ENCODE peak calls at places on chromosomes 11 and 22, in four cellular contexts. K is prostate gland, P is Panc1, F is HCT116. C is an unnamed sample.

GRCh38 chr11:1953489-1954284 is 6.6 kb downstream of the MRPL23 start:
- DNase-seq in K (peak), P (no peak), F (no peak), C (no peak)

GRCh38 chr22:19824197-19825015 is 30.3 kb downstream of the GNB1L start:
- DNase-seq in K (no peak), P (no peak), F (no peak), C (no peak)

GRCh38 chr22:35348703-35349102 is 32.2 kb upstream of the HMOX1 start:
- DNase-seq in K (no peak), P (no peak), F (no peak), C (no peak)

GRCh38 chr11:76172583-76172982 is 33.7 kb downstream of the WNT11 start:
- DNase-seq in K (no peak), P (no peak), F (no peak), C (no peak)

GRCh38 chr11:86388198-86388597 is 13.5 kb downstream of the CCDC81 start:
- DNase-seq in K (no peak), P (no peak), F (no peak), C (no peak)

GRCh38 chr22:30841264-30841663 is 127.3 kb downstream of the MORC2 start:
- DNase-seq in K (no peak), P (no peak), F (no peak), C (peak)

GRCh38 chr11:70942593-70942992 is 309.8 kb downstream of the SHANK2 start:
- DNase-seq in K (no peak), P (no peak), F (peak), C (no peak)

GRCh38 chr11:9002920-9003572 is 755 bp downstream of the NRIP3 start:
- DNase-seq in K (no peak), P (no peak), F (no peak), C (no peak)

GRCh38 chr11:3970101-3970500 is 114.6 kb downstream of the STIM1 start:
- DNase-seq in K (no peak), P (no peak), F (no peak), C (no peak)

GRCh38 chr11:69280451-69280850 is 13.5 kb upstream of the MYEOV start:
- DNase-seq in K (no peak), P (no peak), F (no peak), C (no peak)

GRCh38 chr11:12201016-12201985 is 90.9 kb downstream of the MICAL2 start:
- DNase-seq in K (no peak), P (no peak), F (no peak), C (no peak)

GRCh38 chr11:64998141-64998540 is 1.4 kb upstream of the BATF2 start:
- DNase-seq in K (no peak), P (no peak), F (no peak), C (no peak)

GRCh38 chr22:28424427-28425080 is 255.1 kb downstream of the TTC28 start:
- DNase-seq in K (no peak), P (peak), F (no peak), C (no peak)

GRCh38 chr22:41204066-41204465 is 1.0 kb upstream of the L3MBTL2 start:
- DNase-seq in K (no peak), P (no peak), F (no peak), C (no peak)

GRCh38 chr22:41201146-41201545 is 4.0 kb upstream of the L3MBTL2 start:
- DNase-seq in K (peak), P (no peak), F (no peak), C (no peak)

GRCh38 chr22:41203118-41203517 is 2.0 kb upstream of the L3MBTL2 start:
- DNase-seq in K (no peak), P (no peak), F (no peak), C (no peak)

GRCh38 chr22:41206719-41207118 is 1.6 kb downstream of the L3MBTL2 start:
- DNase-seq in K (no peak), P (no peak), F (no peak), C (no peak)

DNA sequence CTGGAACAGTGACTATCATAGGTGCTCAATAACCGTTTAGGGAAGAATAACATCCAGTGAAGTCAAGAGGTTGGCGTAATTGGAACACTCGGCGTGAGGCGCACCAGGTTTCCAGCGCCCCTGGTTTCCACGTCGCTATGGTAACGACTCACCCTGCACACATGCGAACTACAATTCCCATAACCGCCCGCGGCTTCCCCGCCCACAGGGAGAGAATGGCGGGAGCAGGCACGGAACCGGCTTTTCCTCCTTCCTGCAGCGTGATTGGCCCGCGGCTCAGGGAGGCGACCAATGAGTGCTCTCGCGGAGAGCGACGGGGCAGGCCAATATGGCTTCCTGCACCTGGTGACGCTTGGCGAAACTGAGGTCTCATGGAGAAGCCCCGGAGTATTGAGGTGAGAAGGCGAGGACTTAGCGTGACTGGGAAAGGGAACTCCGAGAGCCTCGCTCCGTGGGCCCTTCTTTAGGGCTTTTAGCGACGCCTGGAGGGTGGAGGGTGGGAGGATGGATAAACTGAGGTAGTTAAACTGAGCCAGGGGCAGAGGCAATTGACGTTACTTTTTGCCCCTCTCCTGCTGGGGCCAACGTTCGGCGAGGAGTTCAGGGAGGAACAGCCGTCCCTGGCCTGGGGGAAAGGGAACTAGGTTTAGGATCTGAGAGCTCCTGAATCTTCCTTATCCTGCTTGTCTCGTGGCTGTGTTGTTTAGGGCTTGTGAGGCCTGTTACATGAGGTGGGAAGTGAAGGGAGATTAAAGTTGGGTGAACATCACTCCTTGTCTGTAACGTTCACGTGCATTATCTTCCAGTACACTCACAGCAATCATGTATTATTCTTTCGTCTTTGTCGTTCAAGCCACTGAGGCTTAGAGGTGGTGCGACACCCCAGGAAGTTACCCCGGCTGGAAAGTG is at the start of gene L3MBTL2:
- DNase-seq in K (peak), P (peak), F (peak), C (peak)
- H3K27ac ChIP-seq in K (peak), P (peak), F (peak), C (peak)

GRCh38 chr11:96242971-96243647 is 99.9 kb downstream of the MAML2 start:
- DNase-seq in K (peak), P (peak), F (peak), C (peak)

GRCh38 chr11:96241351-96241841 is 101.6 kb downstream of the MAML2 start:
- DNase-seq in K (no peak), P (no peak), F (no peak), C (no peak)

GRCh38 chr11:96242191-96242845 is 100.7 kb downstream of the MAML2 start:
- DNase-seq in K (no peak), P (no peak), F (no peak), C (peak)

DNA sequence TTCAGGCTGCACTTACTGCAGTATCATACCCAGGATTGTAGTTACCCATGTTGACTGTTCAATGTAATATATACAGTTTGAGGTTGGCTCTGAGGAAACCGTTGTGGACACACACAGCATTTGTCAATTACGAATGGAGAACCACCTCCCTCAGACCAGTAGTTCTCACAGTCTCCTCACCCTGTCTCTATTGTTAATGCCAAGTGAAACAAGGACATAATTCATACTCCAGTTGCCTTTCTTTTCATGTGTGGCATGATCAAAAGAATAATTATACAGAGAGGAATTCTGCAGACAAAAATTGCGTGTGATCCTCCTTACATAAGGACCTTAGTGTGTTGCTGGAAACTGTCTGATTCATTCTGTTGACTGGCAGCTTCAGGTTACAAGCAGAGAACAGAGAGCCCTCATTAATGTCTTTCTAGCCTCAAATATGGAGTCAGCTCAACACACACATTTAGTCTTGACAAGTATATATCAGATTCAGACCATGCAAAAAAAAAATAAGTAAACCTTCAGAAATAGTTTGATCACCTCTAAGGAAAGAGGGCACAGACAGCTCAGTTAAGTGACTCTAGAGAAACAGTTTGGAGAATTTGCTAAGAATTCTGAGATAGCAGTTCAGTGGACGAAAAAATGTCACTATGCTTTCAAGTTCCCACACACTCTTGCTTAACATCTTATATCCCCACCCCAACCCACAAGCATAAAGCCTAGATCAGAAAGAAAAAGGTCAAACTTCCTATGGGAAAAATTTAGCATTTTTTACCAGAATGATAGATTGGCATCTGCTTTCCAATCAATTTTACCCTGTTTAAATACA is 96.1 kb downstream of the MAML2 start:
- DNase-seq in K (no peak), P (no peak), F (peak), C (no peak)
- TF ChIP-seq POLR2AphosphoS5 in K (peak), P (no peak), F (peak), C (no peak)

GRCh38 chr22:22712666-22713365 is 68.4 kb downstream of the GGTLC2 start:
- DNase-seq in K (no peak), P (no peak), F (no peak), C (no peak)

GRCh38 chr22:22709719-22710445 is 65.5 kb downstream of the GGTLC2 start:
- DNase-seq in K (no peak), P (no peak), F (no peak), C (no peak)

GRCh38 chr22:22712092-22712658 is 67.8 kb downstream of the GGTLC2 start:
- DNase-seq in K (no peak), P (no peak), F (no peak), C (no peak)

GRCh38 chr22:22710719-22711531 is 66.5 kb downstream of the GGTLC2 start:
- DNase-seq in K (peak), P (peak), F (no peak), C (no peak)

GRCh38 chr22:22711532-22711913 is 67.1 kb downstream of the GGTLC2 start:
- DNase-seq in K (no peak), P (no peak), F (no peak), C (no peak)
- H3K4me3 ChIP-seq in K (no peak), P (no peak), F (no peak), C (no peak)

GRCh38 chr11:15657264-15657663 is 542.5 kb downstream of the INSC start:
- DNase-seq in K (no peak), P (no peak), F (no peak), C (no peak)

GRCh38 chr11:15653191-15653590 is 538.5 kb downstream of the INSC start:
- DNase-seq in K (no peak), P (no peak), F (no peak), C (no peak)

GRCh38 chr11:15651782-15652181 is 537.1 kb downstream of the INSC start:
- DNase-seq in K (no peak), P (no peak), F (no peak), C (no peak)

GRCh38 chr11:15654397-15654915 is 539.7 kb downstream of the INSC start:
- DNase-seq in K (no peak), P (no peak), F (no peak), C (no peak)

GRCh38 chr11:15655552-15655951 is 540.8 kb downstream of the INSC start:
- DNase-seq in K (no peak), P (no peak), F (no peak), C (no peak)
- H3K27ac ChIP-seq in K (no peak), P (no peak), F (no peak), C (no peak)

DNA sequence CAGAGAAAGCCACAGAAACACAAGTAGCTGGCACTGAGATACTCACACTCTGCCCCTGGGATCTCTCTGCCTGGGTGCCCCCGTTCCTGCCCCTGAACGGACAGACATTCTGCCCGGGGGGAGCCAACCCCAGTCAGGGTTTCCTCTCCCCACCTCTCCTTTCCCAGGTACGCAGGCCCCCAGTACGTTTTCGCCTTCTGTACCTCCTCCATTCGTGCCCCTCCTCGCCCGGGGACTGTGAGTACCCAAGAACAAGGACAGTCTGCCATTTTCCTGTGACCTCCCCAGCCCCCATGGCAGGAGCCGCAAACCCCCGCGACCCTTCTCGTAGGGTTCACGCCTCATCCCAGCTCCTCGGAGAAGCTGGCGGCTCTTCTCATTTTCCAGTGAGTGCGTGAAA is 29.1 kb upstream of the ELFN2 start:
- DNase-seq in K (no peak), P (no peak), F (no peak), C (no peak)
- TF ChIP-seq POLR2AphosphoS5 in K (no peak), P (no peak), F (no peak), C (no peak)